ENCODE peak calls at places on chromosomes 2 and 18, in five cellular contexts. M is GM10248, J is heart right ventricle, B is GM12865, O is prostate gland. X is an unnamed sample.

GRCh38 chr2:146246017-146246733 is 1598.7 kb upstream of the ACVR2A start:
- DNase-seq in M (no peak), J (no peak), B (no peak), O (no peak), X (no peak)

GRCh38 chr2:30149976-30150375 is 3.2 kb downstream of the YPEL5 start:
- DNase-seq in M (no peak), J (no peak), B (no peak), O (no peak), X (no peak)

GRCh38 chr2:187462839-187463238 is 14.8 kb upstream of the CALCRL start:
- DNase-seq in M (no peak), J (no peak), B (no peak), O (no peak), X (no peak)

GRCh38 chr2:102240640-102241370 is 54.0 kb downstream of the IL1RL2 start:
- DNase-seq in M (peak; percentile 87), J (peak; percentile 93), B (peak; percentile 95), O (peak; percentile 93), X (peak; percentile 90)

GRCh38 chr2:99698896-99699295 is 209.1 kb upstream of the REV1 start:
- DNase-seq in M (no peak), J (no peak), B (no peak), O (no peak), X (no peak)

GRCh38 chr18:24492445-24492844 is 32.0 kb downstream of the HRH4 start:
- DNase-seq in M (no peak), J (no peak), B (peak; percentile 77), O (no peak), X (no peak)

GRCh38 chr2:2192385-2192957 is 138.6 kb downstream of the MYT1L start:
- DNase-seq in M (no peak), J (no peak), B (no peak), O (no peak), X (no peak)

GRCh38 chr2:69211111-69211510 is 175.9 kb downstream of the GFPT1 start:
- DNase-seq in M (no peak), J (no peak), B (no peak), O (no peak), X (no peak)

GRCh38 chr2:55923091-55923977 is at the start of gene EFEMP1:
- DNase-seq in M (peak; percentile 22), J (peak; percentile 64), B (peak; percentile 74), O (peak; percentile 77), X (no peak)

GRCh38 chr18:23856466-23857175 is 157.9 kb upstream of the TTC39C start:
- DNase-seq in M (no peak), J (no peak), B (no peak), O (no peak), X (no peak)

GRCh38 chr18:45066210-45066609 is 385.5 kb downstream of the SETBP1 start:
- DNase-seq in M (no peak), J (no peak), B (no peak), O (no peak), X (no peak)

GRCh38 chr2:26325851-26326250 is 20.1 kb upstream of the SELENOI start:
- DNase-seq in M (no peak), J (no peak), B (no peak), O (no peak), X (no peak)

GRCh38 chr2:135190799-135191198 is 138.7 kb downstream of the RAB3GAP1 start:
- DNase-seq in M (no peak), J (no peak), B (no peak), O (no peak), X (no peak)

GRCh38 chr2:161416294-161416632 is at the start of gene TBR1:
- DNase-seq in M (peak; percentile 26), J (no peak), B (no peak), O (no peak), X (no peak)

GRCh38 chr2:207746131-207746530 is 23.6 kb downstream of the FZD5 start:
- DNase-seq in M (peak; percentile 65), J (peak; percentile 17), B (peak; percentile 79), O (peak; percentile 43), X (peak; percentile 65)

GRCh38 chr18:36412778-36413177 is 115.3 kb downstream of the FHOD3 start:
- DNase-seq in M (no peak), J (no peak), B (peak; percentile 69), O (no peak), X (no peak)

GRCh38 chr2:201258666-201258999 is 1.7 kb upstream of the CASP8 start:
- DNase-seq in M (no peak), J (no peak), B (no peak), O (no peak), X (no peak)

GRCh38 chr2:196587061-196587460 is 52.5 kb upstream of the CCDC150 start:
- DNase-seq in M (no peak), J (no peak), B (no peak), O (no peak), X (no peak)

GRCh38 chr2:8087480-8087840 is 594.4 kb upstream of the ID2 start:
- DNase-seq in M (no peak), J (no peak), B (no peak), O (no peak), X (no peak)

GRCh38 chr2:24881623-24882022 is 38.4 kb downstream of the ADCY3 start:
- DNase-seq in M (no peak), J (no peak), B (no peak), O (no peak), X (no peak)

GRCh38 chr2:24881158-24881557 is 38.9 kb downstream of the ADCY3 start:
- DNase-seq in M (no peak), J (no peak), B (no peak), O (no peak), X (no peak)

GRCh38 chr2:24886114-24886501 is 33.9 kb downstream of the ADCY3 start:
- DNase-seq in M (no peak), J (no peak), B (no peak), O (no peak), X (no peak)

GRCh38 chr2:24885221-24886113 is 34.6 kb downstream of the ADCY3 start:
- DNase-seq in M (peak; percentile 52), J (no peak), B (no peak), O (no peak), X (peak; percentile 50)

DNA sequence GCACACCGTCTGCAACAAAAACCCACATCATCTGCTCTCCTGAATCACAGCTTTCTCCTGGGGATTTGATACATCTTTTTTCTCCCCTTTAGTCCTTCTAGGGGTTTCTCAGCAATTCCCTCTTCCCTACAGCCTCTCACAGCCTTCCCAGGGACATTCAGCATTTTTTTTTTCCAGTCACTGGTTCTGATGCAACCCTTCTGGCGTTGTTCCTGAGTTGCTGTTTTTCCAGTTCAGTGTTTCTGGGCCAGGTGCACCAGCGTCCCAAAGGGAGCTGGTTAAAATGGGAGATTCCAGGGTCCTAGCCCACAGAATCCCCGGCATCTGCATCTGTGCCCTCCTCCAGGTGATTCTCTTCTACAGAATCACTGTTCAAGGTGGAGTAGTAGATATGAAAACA is 36.1 kb downstream of the ADCY3 start:
- DNase-seq in M (no peak), J (no peak), B (no peak), O (no peak), X (no peak)
- TF ChIP-seq CTCF in M (no peak), J (no peak), B (no peak), O (no peak), X (no peak)

DNA sequence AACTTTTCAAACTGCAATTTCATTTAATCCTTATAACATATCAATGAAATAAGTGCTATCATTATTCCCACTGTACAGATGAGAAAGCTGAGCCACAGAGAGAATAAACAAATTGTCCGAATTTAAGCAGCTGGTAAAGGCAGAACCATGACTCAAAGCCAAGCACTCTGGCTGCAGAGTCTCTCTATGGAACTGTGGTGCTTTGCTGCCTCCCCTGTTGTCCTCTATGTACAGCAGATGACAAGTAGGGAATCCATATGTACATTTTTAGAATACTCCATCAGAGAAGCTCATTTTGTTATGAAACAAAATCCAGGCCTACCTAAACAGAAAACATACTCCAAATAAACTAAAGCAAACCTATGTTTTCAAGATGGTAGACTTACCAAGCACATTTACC is 45.1 kb downstream of the FARSB start:
- DNase-seq in M (no peak), J (no peak), B (no peak), O (no peak), X (no peak)
- TF ChIP-seq CTCF in M (no peak), J (no peak), B (no peak), O (no peak), X (no peak)

GRCh38 chr2:132669854-132670103 is 226 bp downstream of the LYPD1 start:
- DNase-seq in M (no peak), J (no peak), B (no peak), O (no peak), X (no peak)

GRCh38 chr2:132670104-132670960 is at the start of gene LYPD1:
- DNase-seq in M (no peak), J (peak; percentile 15), B (no peak), O (no peak), X (no peak)

GRCh38 chr2:132667716-132668115 is 2.3 kb downstream of the LYPD1 start:
- DNase-seq in M (no peak), J (no peak), B (no peak), O (no peak), X (no peak)

GRCh38 chr2:132668986-132669853 is 785 bp downstream of the LYPD1 start:
- DNase-seq in M (no peak), J (no peak), B (no peak), O (no peak), X (no peak)

DNA sequence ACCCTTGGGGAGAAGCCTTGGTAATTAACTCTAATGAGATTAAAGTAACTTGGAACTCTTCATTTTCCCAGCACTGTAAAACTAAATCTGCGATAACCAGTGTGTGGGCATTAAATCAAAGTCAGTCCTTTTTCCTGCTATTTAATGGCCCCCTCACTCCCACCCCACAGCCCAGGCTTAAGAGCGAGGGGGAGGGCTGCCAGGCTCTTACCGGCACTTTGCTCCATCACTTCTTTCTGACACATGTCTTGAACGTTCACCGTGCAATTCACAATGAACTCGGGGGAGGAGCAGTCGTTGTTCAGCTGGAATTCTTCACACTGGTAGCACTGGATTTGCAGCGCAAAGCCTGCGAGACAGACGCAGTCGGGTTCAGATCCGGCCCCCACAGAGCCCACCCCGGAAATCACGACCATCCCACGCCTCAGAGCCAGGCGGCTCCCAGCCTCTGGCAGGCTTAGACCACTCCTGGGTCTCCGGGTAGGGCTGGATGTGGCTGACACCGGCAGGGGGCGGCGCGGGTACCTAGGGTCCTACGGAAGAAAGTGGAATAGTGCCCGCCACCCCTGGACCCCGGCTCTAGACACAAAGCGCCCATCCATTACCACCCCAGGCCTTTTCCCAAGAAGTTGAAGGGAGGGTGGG is 1.7 kb downstream of the LYPD1 start:
- DNase-seq in M (no peak), J (peak; percentile 10), B (no peak), O (no peak), X (no peak)
- TF ChIP-seq CTCF in M (no peak), J (no peak), B (no peak), O (no peak), X (no peak)

DNA sequence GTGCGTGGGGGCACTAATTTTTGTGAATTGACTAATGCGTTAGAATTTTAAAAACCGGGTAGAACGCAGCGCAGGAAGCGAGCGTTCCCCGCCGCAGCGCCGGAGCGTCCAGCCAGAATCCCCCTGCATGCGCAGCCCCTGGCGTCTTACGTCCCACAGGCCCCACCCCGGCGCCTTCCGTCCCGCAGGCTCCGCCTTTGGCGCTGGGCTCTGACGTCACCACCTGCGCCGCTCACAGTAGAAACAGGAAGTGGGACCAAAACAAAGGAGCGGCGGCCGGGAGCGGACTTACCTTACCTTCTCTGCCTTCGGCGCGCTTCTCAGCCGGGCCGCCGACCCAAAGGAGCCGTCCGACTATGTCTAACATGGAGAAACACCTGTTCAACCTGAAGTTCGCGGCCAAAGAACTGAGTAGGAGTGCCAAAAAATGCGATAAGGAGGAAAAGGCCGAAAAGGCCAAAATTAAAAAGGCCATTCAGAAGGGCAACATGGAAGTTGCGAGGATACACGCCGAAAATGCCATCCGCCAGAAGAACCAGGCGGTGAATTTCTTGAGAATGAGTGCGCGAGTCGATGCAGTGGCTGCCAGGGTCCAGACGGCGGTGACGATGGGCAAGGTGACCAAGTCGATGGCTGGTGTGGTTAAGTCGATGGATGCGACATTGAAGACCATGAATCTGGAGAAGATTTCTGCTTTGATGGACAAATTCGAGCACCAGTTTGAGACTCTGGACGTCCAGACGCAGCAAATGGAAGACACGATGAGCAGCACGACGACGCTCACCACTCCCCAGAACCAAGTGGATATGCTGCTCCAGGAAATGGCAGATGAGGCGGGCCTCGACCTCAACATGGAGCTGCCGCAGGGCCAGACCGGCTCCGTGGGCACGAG is at the start of gene CHMP1B:
- DNase-seq in M (peak; percentile 97), J (peak; percentile 98), B (peak; percentile 97), O (peak; percentile 98), X (peak; percentile 93)
- TF ChIP-seq CTCF in M (no peak), J (no peak), B (no peak), O (no peak), X (no peak)

X was measured in GM13977.